ENCODE peak calls at places on chromosomes 5 and 9, in six cellular contexts. S is left ventricle myocardium inferior, A is iPS DF 6.9, D is adipocyte, E is A172, L is HCT116. F is an unnamed sample.

GRCh38 chr5:3844266-3844665 is 248.6 kb downstream of the IRX1 start:
- DNase-seq in A (no peak), D (no peak), S (no peak), L (no peak), E (no peak), F (no peak)

GRCh38 chr5:66582499-66582898 is 13.7 kb upstream of the MAST4 start:
- DNase-seq in S (no peak), L (no peak), D (no peak), E (no peak), A (no peak), F (no peak)

GRCh38 chr5:133930061-133930823 is 38.2 kb downstream of the C5orf15 start:
- DNase-seq in A (no peak), L (no peak), D (peak; percentile 11), E (no peak), S (no peak), F (peak; percentile 52)

GRCh38 chr9:123686131-123686848 is 243.6 kb downstream of the DENND1A start:
- DNase-seq in L (no peak), S (no peak), D (no peak), E (peak; percentile 57), A (no peak), F (peak; percentile 47)

GRCh38 chr9:15622596-15622995 is 69.8 kb downstream of the CCDC171 start:
- DNase-seq in S (no peak), A (no peak), E (no peak), L (peak; percentile 15), D (peak; percentile 52), F (peak; percentile 62)

GRCh38 chr9:110520120-110520701 is 59.3 kb downstream of the SVEP1 start:
- DNase-seq in E (no peak), S (no peak), D (peak; percentile 96), L (no peak), A (no peak), F (peak; percentile 68)

GRCh38 chr9:91378695-91379127 is 17.0 kb upstream of the AUH start:
- DNase-seq in L (no peak), S (no peak), A (no peak), E (peak; percentile 22), D (peak; percentile 64), F (peak; percentile 88)

GRCh38 chr5:169808118-169808581 is 171.1 kb downstream of the DOCK2 start:
- DNase-seq in A (peak; percentile 52), D (no peak), L (no peak), S (no peak), E (no peak), F (no peak)

GRCh38 chr9:71245651-71246050 is 124.2 kb upstream of the TRPM3 start:
- DNase-seq in A (no peak), S (no peak), D (no peak), L (no peak), E (no peak), F (no peak)

GRCh38 chr9:34321451-34321850 is 7.6 kb downstream of the KIF24 start:
- DNase-seq in E (no peak), D (no peak), L (no peak), S (no peak), A (no peak), F (no peak)

GRCh38 chr9:94599102-94599501 is 5.5 kb upstream of the FBP2 start:
- DNase-seq in E (no peak), S (no peak), D (no peak), A (no peak), L (no peak), F (no peak)

F was measured in choroid plexus epithelial cell.